ENCODE peak calls at places on chromosomes 16 and 17, in six cellular contexts. Q is Daoy, D is activated T-cell treated with anti-CD3 and anti-CD28 coated beads for 1 hour, Z is HL-60, S is iPS DF 19.7, W is dorsolateral prefrontal cortex. X is an unnamed sample.

GRCh38 chr16:74296120-74296464 is 522 bp upstream of the PSMD7 start:
- DNase-seq in Q (no peak), D (no peak), Z (peak), S (no peak), W (no peak), X (no peak)

GRCh38 chr17:29155966-29156338 is 24.2 kb downstream of the MYO18A start:
- DNase-seq in Q (peak), D (no peak), Z (no peak), S (no peak), W (no peak), X (no peak)

GRCh38 chr16:55189975-55190636 is 133.9 kb upstream of the IRX6 start:
- DNase-seq in Q (no peak), D (no peak), Z (no peak), S (no peak), W (no peak), X (no peak)

GRCh38 chr17:48505788-48506187 is 25.0 kb downstream of the HOXB1 start:
- DNase-seq in Q (peak), D (no peak), Z (peak), S (no peak), W (no peak), X (no peak)

GRCh38 chr16:58345574-58346354 is 46.5 kb upstream of the GINS3 start:
- DNase-seq in Q (no peak), D (no peak), Z (no peak), S (no peak), W (no peak), X (no peak)

GRCh38 chr16:2742323-2743006 is 10.0 kb upstream of the SRRM2 start:
- DNase-seq in Q (no peak), D (no peak), Z (no peak), S (no peak), W (no peak), X (no peak)

GRCh38 chr16:56793504-56793903 is 63.6 kb downstream of the NUP93 start:
- DNase-seq in Q (no peak), D (no peak), Z (no peak), S (no peak), W (no peak), X (no peak)

GRCh38 chr17:73492802-73493139 is 151.5 kb downstream of the SDK2 start:
- DNase-seq in Q (peak), D (no peak), Z (no peak), S (no peak), W (no peak), X (no peak)

GRCh38 chr17:40679523-40679907 is 14.5 kb upstream of the KRT222 start:
- DNase-seq in Q (no peak), D (no peak), Z (no peak), S (no peak), W (no peak), X (no peak)

GRCh38 chr16:50360033-50360778 is 8.6 kb downstream of the BRD7 start:
- DNase-seq in Q (no peak), D (no peak), Z (no peak), S (no peak), W (no peak), X (no peak)

GRCh38 chr16:50299508-50300105 is 33.3 kb downstream of the ADCY7 start:
- DNase-seq in Q (no peak), D (no peak), Z (no peak), S (no peak), W (no peak), X (no peak)

GRCh38 chr17:5769936-5770335 is 185.6 kb upstream of the NLRP1 start:
- DNase-seq in Q (peak), D (no peak), Z (no peak), S (no peak), W (no peak), X (no peak)

GRCh38 chr17:67615011-67615561 is 102.7 kb upstream of the NOL11 start:
- DNase-seq in Q (no peak), D (no peak), Z (no peak), S (no peak), W (no peak), X (no peak)

GRCh38 chr16:50373780-50374179 is 5.0 kb upstream of the BRD7 start:
- DNase-seq in Q (no peak), D (no peak), Z (no peak), S (no peak), W (no peak), X (no peak)

GRCh38 chr17:82088838-82089722 is 9.0 kb downstream of the FASN start:
- DNase-seq in Q (no peak), D (no peak), Z (no peak), S (no peak), W (no peak), X (no peak)

GRCh38 chr17:75485688-75486087 is 29.3 kb downstream of the TMEM94 start:
- DNase-seq in Q (no peak), D (no peak), Z (no peak), S (no peak), W (no peak), X (no peak)

GRCh38 chr17:17696871-17697633 is 15.8 kb downstream of the RAI1 start:
- DNase-seq in Q (no peak), D (no peak), Z (no peak), S (no peak), W (no peak), X (no peak)

GRCh38 chr16:10114411-10114810 is 67.8 kb downstream of the GRIN2A start:
- DNase-seq in Q (peak), D (no peak), Z (no peak), S (no peak), W (no peak), X (no peak)

GRCh38 chr16:711548-712320 is 3.2 kb upstream of the METRN start:
- DNase-seq in Q (peak), D (peak), Z (peak), S (no peak), W (peak), X (no peak)

GRCh38 chr16:86862596-86862995 is 284.2 kb downstream of the FOXL1 start:
- DNase-seq in Q (no peak), D (no peak), Z (no peak), S (no peak), W (no peak), X (no peak)

GRCh38 chr16:73213761-73214480 is 166.0 kb upstream of the ZFHX3 start:
- DNase-seq in Q (no peak), D (no peak), Z (no peak), S (no peak), W (no peak), X (no peak)

GRCh38 chr17:82418001-82418986 is at the start of the genes HEXD and OGFOD3:
- DNase-seq in Q (peak), D (peak), Z (peak), S (no peak), W (peak), X (no peak)

GRCh38 chr17:50328360-50328759 is 17.6 kb upstream of the XYLT2 start:
- DNase-seq in Q (no peak), D (no peak), Z (no peak), S (no peak), W (no peak), X (no peak)

GRCh38 chr17:76132574-76133338 is 8.3 kb downstream of the FOXJ1 start:
- DNase-seq in Q (no peak), D (no peak), Z (no peak), S (no peak), W (no peak), X (no peak)

GRCh38 chr16:14015461-14015860 is 55.7 kb upstream of the MRTFB start:
- DNase-seq in Q (no peak), D (no peak), Z (no peak), S (no peak), W (no peak), X (no peak)